ENCODE peak calls at places on chromosomes 5 and 9, in six cellular contexts. D is ovary; V is heart right ventricle; I is CD4-positive, CD25-positive, alpha-beta regulatory T cell; Q is CD8-positive, alpha-beta T cell; E is aorta. Y is an unnamed sample. For H3K4me1, the result is how much of the 10 kb centered on the place peaks cover.

GRCh38 chr9:5509573-5509972 is 758 bp upstream of the PDCD1LG2 start:
- DNase-seq in D (no peak), V (no peak), I (no peak), Q (no peak), E (no peak), Y (no peak)

GRCh38 chr9:127211983-127212382 is 52.6 kb upstream of the GARNL3 start:
- DNase-seq in D (no peak), V (no peak), I (no peak), Q (no peak), E (no peak), Y (no peak)

GRCh38 chr5:158609729-158610128 is 490.0 kb downstream of the EBF1 start:
- DNase-seq in D (no peak), V (no peak), I (no peak), Q (no peak), E (no peak), Y (no peak)

GRCh38 chr5:135445306-135445940 is 1.7 kb downstream of the DCANP1 start:
- DNase-seq in D (no peak), V (no peak), I (no peak), Q (no peak), E (no peak), Y (no peak)

GRCh38 chr9:556199-556598 is 285.3 kb upstream of the DMRT1 start:
- DNase-seq in D (no peak), V (no peak), I (no peak), Q (no peak), E (no peak), Y (no peak)

GRCh38 chr9:135971892-135972291 is 10.7 kb upstream of the UBAC1 start:
- DNase-seq in D (no peak), V (no peak), I (peak), Q (no peak), E (no peak), Y (peak)

GRCh38 chr9:136685792-136686533 is 1.3 kb downstream of the AGPAT2 start:
- DNase-seq in D (peak), V (peak), I (no peak), Q (no peak), E (no peak), Y (no peak)

GRCh38 chr5:37370550-37370863 is 399 bp downstream of the NUP155 start:
- DNase-seq in D (no peak), V (no peak), I (no peak), Q (no peak), E (no peak), Y (no peak)

GRCh38 chr5:42824347-42824976 is 12.8 kb upstream of the SELENOP start:
- DNase-seq in D (no peak), V (no peak), I (no peak), Q (no peak), E (no peak), Y (peak)

GRCh38 chr5:1348986-1349245 is 4.0 kb upstream of the CLPTM1L start:
- DNase-seq in D (no peak), V (no peak), I (no peak), Q (no peak), E (no peak), Y (no peak)

GRCh38 chr9:19976226-19976625 is 187.4 kb upstream of the SLC24A2 start:
- DNase-seq in D (no peak), V (no peak), I (peak), Q (no peak), E (no peak), Y (no peak)

GRCh38 chr5:138878437-138879235 is 3.5 kb upstream of the LRRTM2 start:
- DNase-seq in D (no peak), V (no peak), I (no peak), Q (no peak), E (no peak), Y (no peak)

GRCh38 chr5:96861044-96861443 is 15.3 kb upstream of the ERAP2 start:
- DNase-seq in D (no peak), V (no peak), I (no peak), Q (no peak), E (no peak), Y (no peak)

GRCh38 chr5:72767289-72768010 is 49.0 kb upstream of the TNPO1 start:
- DNase-seq in D (no peak), V (no peak), I (no peak), Q (no peak), E (no peak), Y (peak)

DNA sequence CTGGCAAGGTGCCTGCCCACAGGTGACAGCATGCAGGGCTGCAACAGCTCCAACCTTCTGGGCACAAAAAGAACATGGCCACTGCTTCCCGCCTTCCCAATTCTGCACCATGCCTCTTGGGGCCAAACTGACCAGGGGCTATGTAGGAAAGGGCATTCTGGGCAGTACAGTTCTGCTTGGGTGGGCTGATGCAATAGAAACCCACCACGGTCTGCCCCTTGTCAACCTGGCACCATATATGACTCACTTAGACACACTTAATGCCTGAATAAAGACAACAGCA is 40.2 kb upstream of the FCN1 start:
- DNase-seq in D (peak), V (no peak), I (no peak), Q (no peak), E (no peak), Y (no peak)
- H3K4me1 ChIP-seq in D (under half), V (under half), I (under half), Q (under half), E (under half), Y (under half)

GRCh38 chr9:134408939-134409737 is 82.9 kb downstream of the RXRA start:
- DNase-seq in D (no peak), V (no peak), I (no peak), Q (no peak), E (no peak), Y (no peak)
- H3K4me1 ChIP-seq in D (under half), V (half or more), I (under half), Q (half or more), E (under half), Y (under half)

DNA sequence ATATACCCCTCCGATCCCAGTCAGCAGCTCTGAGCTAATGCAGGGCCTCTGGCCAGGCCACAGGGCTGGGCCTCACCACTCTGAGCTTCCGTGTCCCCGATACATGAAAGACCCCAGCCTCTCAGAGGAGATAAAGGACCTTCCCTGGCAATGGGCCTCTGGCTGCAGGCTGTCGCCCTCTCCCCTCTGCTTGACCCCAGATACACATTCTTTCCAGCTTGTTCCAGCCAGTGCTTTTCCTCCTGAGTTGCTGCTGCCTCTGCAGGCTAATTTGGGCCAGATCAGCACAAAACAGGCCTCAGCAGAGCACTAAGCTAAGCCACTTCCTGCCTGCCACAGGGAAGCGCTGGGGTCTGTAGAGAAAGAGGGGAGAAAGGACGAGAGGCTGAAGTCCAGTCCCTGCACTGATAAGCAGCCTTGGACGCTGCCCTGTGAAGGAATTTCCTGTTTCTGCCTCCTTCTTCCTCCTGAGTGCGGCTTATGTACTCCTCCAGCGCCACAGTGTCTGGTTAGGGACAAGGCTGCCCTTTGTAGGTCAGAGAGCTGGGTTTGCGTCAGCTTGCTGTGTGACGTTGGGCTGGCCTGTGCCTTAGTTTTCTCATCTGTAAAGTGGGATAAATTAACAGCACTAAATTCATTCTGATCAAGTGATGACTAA is 73.0 kb upstream of the IL17B start:
- DNase-seq in D (peak), V (peak), I (no peak), Q (no peak), E (peak), Y (peak)
- H3K4me1 ChIP-seq in D (under half), V (half or more), I (under half), Q (under half), E (under half), Y (under half)

GRCh38 chr9:94867842-94868312 is 141.4 kb downstream of the AOPEP start:
- DNase-seq in D (no peak), V (no peak), I (no peak), Q (no peak), E (no peak), Y (no peak)

GRCh38 chr9:94866770-94867169 is 140.3 kb downstream of the AOPEP start:
- DNase-seq in D (no peak), V (no peak), I (no peak), Q (no peak), E (no peak), Y (no peak)

GRCh38 chr9:94867281-94867841 is 140.9 kb downstream of the AOPEP start:
- DNase-seq in D (peak), V (peak), I (no peak), Q (no peak), E (peak), Y (no peak)

GRCh38 chr9:94869415-94869838 is 142.9 kb downstream of the AOPEP start:
- DNase-seq in D (no peak), V (no peak), I (no peak), Q (no peak), E (no peak), Y (no peak)

GRCh38 chr9:94868462-94868861 is 142.0 kb downstream of the AOPEP start:
- DNase-seq in D (no peak), V (no peak), I (no peak), Q (no peak), E (no peak), Y (no peak)
- H3K4me1 ChIP-seq in D (under half), V (half or more), I (under half), Q (under half), E (under half), Y (under half)